ENCODE peak calls at places on chromosomes 5 and 9, in four cellular contexts. S, D, X and H are unnamed samples.

GRCh38 chr5:60945760-60946253 is 802 bp downstream of the NDUFAF2 start:
- DNase-seq in X (peak), S (peak), D (no peak), H (no peak)

GRCh38 chr5:89900346-89900745 is 509.2 kb downstream of the CETN3 start:
- DNase-seq in D (no peak), S (no peak), X (no peak), H (no peak)

GRCh38 chr9:79812507-79813261 is 240.9 kb downstream of the TLE4 start:
- DNase-seq in D (peak), S (no peak), X (peak), H (no peak)

GRCh38 chr5:52988335-52989024 is 672 bp upstream of the ITGA2 start:
- DNase-seq in D (no peak), X (no peak), S (no peak), H (no peak)

GRCh38 chr5:166845044-166845443 is 1446.4 kb upstream of the WWC1 start:
- DNase-seq in D (no peak), S (no peak), X (peak), H (no peak)

GRCh38 chr5:79536193-79536906 is 22.4 kb upstream of the HOMER1 start:
- DNase-seq in S (no peak), X (no peak), D (no peak), H (no peak)

GRCh38 chr9:72858089-72858912 is 94.6 kb downstream of the ALDH1A1 start:
- DNase-seq in X (peak), S (no peak), D (no peak), H (no peak)

GRCh38 chr5:2705861-2706260 is 45.6 kb downstream of the IRX2 start:
- DNase-seq in S (no peak), X (no peak), D (no peak), H (no peak)

GRCh38 chr5:159341145-159341544 is 10.9 kb upstream of the IL12B start:
- DNase-seq in X (no peak), S (no peak), D (no peak), H (no peak)

GRCh38 chr5:93831449-93831848 is 90.0 kb upstream of the POU5F2 start:
- DNase-seq in X (peak), D (no peak), S (peak), H (peak)

GRCh38 chr5:54087436-54087835 is 222.9 kb downstream of the ARL15 start:
- DNase-seq in X (peak), D (no peak), S (peak), H (peak)

GRCh38 chr5:9608093-9608492 is 22.1 kb downstream of the TAS2R1 start:
- DNase-seq in S (no peak), X (no peak), D (no peak), H (no peak)

GRCh38 chr5:169162407-169162806 is 138.5 kb downstream of the SLIT3 start:
- DNase-seq in D (no peak), X (peak), S (peak), H (peak)

GRCh38 chr5:135720191-135720590 is 114.3 kb upstream of the SLC25A48 start:
- DNase-seq in S (no peak), X (no peak), D (no peak), H (no peak)

GRCh38 chr9:123411636-123412035 is 55.6 kb downstream of the CRB2 start:
- DNase-seq in X (no peak), D (no peak), S (no peak), H (no peak)

GRCh38 chr5:137498736-137499505 is at the start of gene SPOCK1:
- DNase-seq in D (peak), X (peak), S (peak), H (peak)

GRCh38 chr5:121503111-121503840 is 348.4 kb upstream of the FTMT start:
- DNase-seq in D (no peak), S (peak), X (no peak), H (no peak)

GRCh38 chr5:44387391-44387790 is 1.8 kb downstream of the FGF10 start:
- DNase-seq in S (no peak), D (no peak), X (no peak), H (no peak)

GRCh38 chr5:42360641-42361320 is 62.5 kb upstream of the GHR start:
- DNase-seq in X (no peak), S (peak), D (no peak), H (no peak)

GRCh38 chr5:141484499-141485304 is at the start of gene PCDHGC4:
- DNase-seq in X (peak), D (peak), S (peak), H (no peak)

GRCh38 chr5:33300209-33300742 is 140.5 kb upstream of the TARS1 start:
- DNase-seq in D (peak), X (peak), S (no peak), H (no peak)

GRCh38 chr9:72788966-72789365 is 163.9 kb downstream of the ALDH1A1 start:
- DNase-seq in X (peak), D (no peak), S (no peak), H (no peak)

GRCh38 chr9:95047452-95048224 is 269.9 kb downstream of the FANCC start:
- DNase-seq in S (no peak), D (no peak), X (no peak), H (no peak)
- H3K4me3 ChIP-seq in S (peak), D (no peak), X (no peak), H (no peak)

DNA sequence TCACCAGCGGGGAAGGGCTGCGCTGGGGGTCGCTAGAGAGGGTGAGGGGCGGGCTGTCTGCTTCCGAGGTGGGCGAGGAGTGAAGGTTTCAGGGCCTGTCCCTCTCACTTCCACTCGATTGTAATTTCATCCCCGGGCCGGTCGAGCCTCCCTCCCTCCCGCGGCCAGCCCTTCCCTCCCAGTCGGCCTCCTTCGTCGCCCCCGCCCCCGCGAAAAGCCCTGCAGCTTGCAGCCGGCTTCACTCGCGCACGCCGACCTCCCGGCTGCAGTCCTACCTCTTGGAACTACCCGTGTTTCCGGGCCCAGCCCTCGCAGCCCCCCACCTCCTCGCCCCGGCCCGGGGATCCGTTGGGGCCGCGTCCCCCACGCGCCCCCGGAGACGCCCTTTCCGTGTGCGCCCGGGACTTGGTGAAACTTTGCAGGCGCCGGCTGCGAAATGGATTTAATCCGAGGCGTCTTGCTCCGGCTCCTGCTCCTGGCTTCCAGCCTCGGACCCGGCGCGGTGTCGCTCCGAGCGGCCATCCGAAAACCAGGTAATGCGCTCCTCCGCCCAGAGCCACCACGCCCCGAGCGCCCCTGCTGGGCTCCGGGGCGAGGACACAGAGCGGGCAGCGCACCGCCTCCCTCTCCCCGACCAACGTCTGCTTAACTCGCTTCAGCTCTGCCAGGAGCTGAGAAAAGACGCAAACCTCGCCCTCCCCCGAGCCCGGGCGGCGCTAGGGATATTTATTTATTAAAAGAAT is at the start of gene EGFLAM:
- DNase-seq in X (peak), D (peak), S (peak), H (no peak)
- TF ChIP-seq CTCF in X (no peak), D (no peak), S (peak), H (no peak)

GRCh38 chr9:81078555-81078954 is 610.8 kb downstream of the TLE1 start:
- DNase-seq in D (no peak), S (no peak), X (no peak), H (no peak)
- H3K4me3 ChIP-seq in D (no peak), S (no peak), X (no peak), H (no peak)

GRCh38 chr5:151315998-151316597 is 12.5 kb upstream of the SLC36A3 start:
- DNase-seq in S (peak), D (no peak), X (peak), H (peak)
- TF ChIP-seq CTCF in S (peak), D (peak), X (peak), H (peak)

GRCh38 chr9:35792826-35793225 is 1.4 kb downstream of the NPR2 start:
- DNase-seq in S (no peak), X (no peak), D (no peak), H (no peak)

GRCh38 chr9:35790385-35791291 is 753 bp upstream of the NPR2 start:
- DNase-seq in S (peak), X (peak), D (no peak), H (peak)

GRCh38 chr9:35791321-35791921 is at the start of gene NPR2:
- DNase-seq in D (no peak), S (no peak), X (peak), H (no peak)

GRCh38 chr9:35793461-35793860 is 2.1 kb downstream of the NPR2 start:
- DNase-seq in X (no peak), S (no peak), D (no peak), H (no peak)

DNA sequence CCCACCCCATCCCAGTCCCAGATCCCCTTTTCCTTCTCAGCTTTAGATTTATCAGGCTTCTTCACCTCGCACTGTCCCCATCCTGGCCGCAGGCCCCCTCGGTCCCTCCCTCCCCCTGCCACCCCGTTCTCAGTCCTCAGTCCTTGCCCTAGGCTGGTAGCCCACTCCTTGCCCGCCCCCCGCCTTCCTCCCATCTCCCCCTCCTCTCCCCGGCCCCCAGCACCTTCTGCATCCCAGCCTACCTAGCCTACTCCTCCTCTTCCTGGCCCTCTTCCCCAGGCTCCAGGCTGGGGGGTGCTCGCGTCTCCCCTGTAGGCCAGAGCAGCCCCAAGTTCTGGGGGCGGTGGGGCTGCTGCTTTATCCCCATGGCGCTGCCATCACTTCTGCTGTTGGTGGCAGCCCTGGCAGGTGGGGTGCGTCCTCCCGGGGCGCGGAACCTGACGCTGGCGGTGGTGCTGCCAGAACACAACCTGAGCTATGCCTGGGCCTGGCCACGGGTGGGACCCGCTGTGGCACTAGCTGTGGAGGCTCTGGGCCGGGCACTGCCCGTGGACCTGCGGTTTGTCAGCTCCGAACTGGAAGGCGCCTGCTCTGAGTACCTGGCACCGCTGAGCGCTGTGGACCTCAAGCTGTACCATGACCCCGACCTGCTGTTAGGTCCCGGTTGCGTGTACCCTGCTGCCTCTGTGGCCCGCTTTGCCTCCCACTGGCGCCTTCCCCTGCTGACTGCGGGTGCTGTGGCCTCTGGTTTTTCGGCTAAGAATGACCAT is 838 bp downstream of the NPR2 start:
- DNase-seq in D (no peak), S (no peak), X (no peak), H (no peak)
- H3K4me3 ChIP-seq in D (no peak), S (peak), X (no peak), H (peak)

DNA sequence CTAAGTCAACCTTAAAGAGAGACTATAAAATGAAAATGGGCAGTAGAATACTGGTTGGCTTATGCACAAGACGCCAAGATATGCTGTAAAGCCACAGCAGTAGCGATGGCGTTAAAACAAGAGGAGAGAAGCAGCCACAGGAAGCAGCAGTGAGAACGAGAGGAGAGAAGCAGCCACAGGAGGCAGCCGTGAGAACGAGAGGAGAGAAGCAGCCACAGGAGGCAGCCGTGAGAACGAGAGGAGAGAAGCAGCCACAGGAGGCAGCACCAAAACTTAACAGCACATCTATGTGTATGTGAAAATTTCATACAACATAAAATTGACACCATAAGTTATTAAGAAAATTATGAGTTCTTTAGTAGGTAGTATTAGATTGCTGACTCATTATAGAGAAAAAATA is 2318.6 kb upstream of the ACO1 start:
- DNase-seq in S (no peak), X (no peak), D (no peak), H (no peak)
- TF ChIP-seq CTCF in S (no peak), X (no peak), D (no peak), H (no peak)

GRCh38 chr9:113152699-113153098 is 1.9 kb downstream of the SLC31A2 start:
- DNase-seq in S (no peak), D (no peak), X (peak), H (no peak)
- H3K4me3 ChIP-seq in S (no peak), D (no peak), X (no peak), H (no peak)

GRCh38 chr9:114382951-114383865 is 4.6 kb downstream of the AKNA start:
- DNase-seq in X (peak), S (peak), D (peak), H (no peak)
- TF ChIP-seq CTCF in X (no peak), S (peak), D (peak), H (peak)

GRCh38 chr9:86902606-86903460 is 44.5 kb downstream of the GAS1 start:
- DNase-seq in S (no peak), X (no peak), D (no peak), H (no peak)
- H3K4me3 ChIP-seq in S (peak), X (no peak), D (no peak), H (peak)

DNA sequence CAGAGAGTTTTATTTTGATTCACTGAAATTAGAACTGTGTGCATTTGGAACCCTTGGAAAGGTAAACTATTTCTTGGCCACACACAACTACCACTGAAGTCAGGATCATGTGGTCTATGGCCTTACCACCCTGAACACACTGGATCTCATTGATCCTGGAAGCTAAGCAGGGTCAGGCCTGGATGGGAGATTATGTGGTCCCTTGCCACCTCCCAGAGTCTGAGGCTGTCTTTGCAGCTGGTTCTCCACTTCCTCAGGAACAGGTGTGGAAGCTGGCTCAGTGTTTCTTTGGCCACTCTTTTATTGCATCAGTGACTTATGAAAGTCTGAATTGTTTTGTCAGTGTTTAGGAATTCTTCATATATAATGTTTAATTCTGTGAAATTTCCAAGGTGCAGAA is 89.2 kb downstream of the TEK start:
- DNase-seq in S (no peak), X (no peak), D (no peak), H (no peak)
- TF ChIP-seq CTCF in S (no peak), X (peak), D (no peak), H (peak)